ENCODE peak calls at places on chromosomes 6 and 20, in four cellular contexts. N is heart right ventricle, F is WTC11, W is NCI-H1092 treated with DMSO at 0.1 percent for 48 hours. K is an unnamed sample.

GRCh38 chr20:34892671-34893070 is 16.3 kb downstream of the ACSS2 start:
- DNase-seq in N (no peak), F (no peak), W (no peak), K (no peak)

GRCh38 chr6:21767891-21768659 is 174.5 kb downstream of the SOX4 start:
- DNase-seq in W (no peak), N (no peak), F (no peak), K (no peak)

GRCh38 chr20:59825944-59826759 is 107.3 kb downstream of the SYCP2 start:
- DNase-seq in W (peak), F (no peak), N (no peak), K (peak)

GRCh38 chr20:35497780-35498189 is 31.7 kb downstream of the C20orf173 start:
- DNase-seq in F (no peak), N (peak), W (no peak), K (no peak)

GRCh38 chr20:36572701-36573102 is 695 bp upstream of the TGIF2 start:
- DNase-seq in W (no peak), N (no peak), F (no peak), K (no peak)

GRCh38 chr6:71080151-71080550 is 123.3 kb upstream of the B3GAT2 start:
- DNase-seq in F (no peak), N (no peak), W (no peak), K (no peak)

GRCh38 chr6:161091972-161092701 is 100.6 kb downstream of the MAP3K4 start:
- DNase-seq in F (no peak), N (no peak), W (no peak), K (no peak)

GRCh38 chr6:9225441-9225871 is 790.1 kb upstream of the SLC35B3 start:
- DNase-seq in N (no peak), F (no peak), W (no peak), K (no peak)

GRCh38 chr6:8481727-8482126 is 46.4 kb upstream of the SLC35B3 start:
- DNase-seq in F (no peak), N (no peak), W (peak), K (no peak)

GRCh38 chr6:67219336-67219735 is 1415.7 kb upstream of the ADGRB3 start:
- DNase-seq in F (no peak), N (no peak), W (no peak), K (no peak)

GRCh38 chr6:157113389-157113788 is 209.9 kb downstream of the TMEM242 start:
- DNase-seq in W (no peak), N (no peak), F (no peak), K (no peak)

GRCh38 chr20:24791949-24792348 is 157.1 kb upstream of the CST7 start:
- DNase-seq in F (no peak), W (no peak), N (no peak), K (no peak)

K was measured in NCI-H774.